ENCODE peak calls at places on chromosome 7, in nine cellular contexts. A is fibroblast of villous mesenchyme; O is fibroblast of mammary gland; V is EL; Y is omental fat pad; G is NCI-H748 treated with DMSO at 0.1 percent for 48 hours; S is stomach; X is kidney epithelial cell; T is activated CD8-positive, alpha-beta memory T cell treated with anti-CD3 and anti-CD28 coated beads for 1 hour. D is an unnamed sample.

GRCh38 chr7:135210818-135211178 is 528 bp downstream of the WDR91 start:
- DNase-seq in A (peak), O (peak), V (peak), Y (no peak), G (peak), S (no peak), X (no peak), T (no peak), D (no peak)

GRCh38 chr7:102042016-102042656 is 224.7 kb downstream of the CUX1 start:
- DNase-seq in A (no peak), O (peak), V (peak), Y (no peak), G (no peak), S (no peak), X (no peak), T (no peak), D (no peak)

GRCh38 chr7:128010392-128011078 is 20.7 kb downstream of the LRRC4 start:
- DNase-seq in A (no peak), O (no peak), V (no peak), Y (no peak), G (no peak), S (no peak), X (no peak), T (no peak), D (no peak)

GRCh38 chr7:56074371-56074791 is 10.3 kb downstream of the SUMF2 start:
- DNase-seq in A (peak), O (peak), V (peak), Y (peak), G (peak), S (peak), X (peak), T (peak), D (peak)

GRCh38 chr7:129227646-129228578 is 3.1 kb downstream of the AHCYL2 start:
- DNase-seq in A (no peak), O (no peak), V (no peak), Y (no peak), G (no peak), S (no peak), X (no peak), T (no peak), D (no peak)

GRCh38 chr7:138316421-138317043 is 143.5 kb upstream of the TRIM24 start:
- DNase-seq in A (peak), O (no peak), V (peak), Y (no peak), G (no peak), S (no peak), X (peak), T (no peak), D (no peak)

GRCh38 chr7:40571796-40572195 is 437.0 kb downstream of the SUGCT start:
- DNase-seq in A (peak), O (peak), V (peak), Y (no peak), G (no peak), S (no peak), X (no peak), T (no peak), D (no peak)

GRCh38 chr7:17941171-17941490 is 837 bp upstream of the SNX13 start:
- DNase-seq in A (no peak), O (peak), V (no peak), Y (no peak), G (no peak), S (no peak), X (no peak), T (no peak), D (no peak)

GRCh38 chr7:68107968-68108367 is 1111.3 kb downstream of the TYW1 start:
- DNase-seq in A (no peak), O (no peak), V (no peak), Y (no peak), G (no peak), S (no peak), X (peak), T (no peak), D (no peak)

GRCh38 chr7:40986351-40986873 is 716.5 kb downstream of the INHBA start:
- DNase-seq in A (peak), O (peak), V (peak), Y (no peak), G (no peak), S (no peak), X (peak), T (no peak), D (no peak)

GRCh38 chr7:66903360-66904062 is 17.5 kb upstream of the TMEM248 start:
- DNase-seq in A (no peak), O (no peak), V (no peak), Y (no peak), G (no peak), S (no peak), X (no peak), T (no peak), D (no peak)

GRCh38 chr7:26658698-26659084 is 205.7 kb downstream of the SKAP2 start:
- DNase-seq in A (no peak), O (no peak), V (no peak), Y (no peak), G (peak), S (no peak), X (no peak), T (no peak), D (no peak)

GRCh38 chr7:80642871-80643270 is 4.4 kb downstream of the CD36 start:
- DNase-seq in A (peak), O (no peak), V (no peak), Y (no peak), G (no peak), S (no peak), X (no peak), T (no peak), D (no peak)

GRCh38 chr7:70710011-70710480 is 421.9 kb upstream of the GALNT17 start:
- DNase-seq in A (peak), O (peak), V (peak), Y (no peak), G (no peak), S (no peak), X (peak), T (no peak), D (no peak)

GRCh38 chr7:151592868-151593486 is 73.3 kb upstream of the RHEB start:
- DNase-seq in A (peak), O (peak), V (peak), Y (no peak), G (no peak), S (no peak), X (peak), T (no peak), D (no peak)

GRCh38 chr7:1033546-1034145 is 10.7 kb upstream of the GPR146 start:
- DNase-seq in A (no peak), O (no peak), V (no peak), Y (no peak), G (no peak), S (no peak), X (no peak), T (no peak), D (no peak)

GRCh38 chr7:45721949-45722598 is 147.9 kb downstream of the ADCY1 start:
- DNase-seq in A (no peak), O (no peak), V (no peak), Y (no peak), G (no peak), S (no peak), X (no peak), T (no peak), D (no peak)

GRCh38 chr7:55573234-55573504 is 867 bp upstream of the VOPP1 start:
- DNase-seq in A (no peak), O (no peak), V (no peak), Y (no peak), G (no peak), S (no peak), X (no peak), T (no peak), D (no peak)

GRCh38 chr7:70728873-70729552 is 402.9 kb upstream of the GALNT17 start:
- DNase-seq in A (no peak), O (no peak), V (no peak), Y (no peak), G (no peak), S (no peak), X (no peak), T (no peak), D (no peak)

D was measured in effector CD8-positive, alpha-beta T cell.